ENCODE peak calls at places on chromosomes 16 and 17, in five cellular contexts. P, T, J, W and D are unnamed samples.

GRCh38 chr17:40541060-40541872 is 24.0 kb downstream of the CCR7 start:
- DNase-seq in P (no peak), T (peak), J (no peak), W (peak), D (peak)

GRCh38 chr17:48335858-48336500 is 94.0 kb downstream of the SKAP1 start:
- DNase-seq in P (no peak), T (peak), J (peak), W (no peak), D (no peak)

GRCh38 chr17:32299579-32300158 is 34.0 kb downstream of the RHBDL3 start:
- DNase-seq in P (no peak), T (no peak), J (no peak), W (no peak), D (no peak)

GRCh38 chr17:81821603-81822311 is 11.3 kb downstream of the MCRIP1 start:
- DNase-seq in P (peak), T (no peak), J (no peak), W (peak), D (no peak)

GRCh38 chr16:66881014-66881417 is 701 bp downstream of the PDP2 start:
- DNase-seq in P (no peak), T (no peak), J (no peak), W (no peak), D (no peak)

GRCh38 chr16:27639588-27640276 is 89.8 kb downstream of the KATNIP start:
- DNase-seq in P (peak), T (peak), J (peak), W (no peak), D (no peak)

GRCh38 chr17:61443475-61443882 is 8.7 kb upstream of the TBX4 start:
- DNase-seq in P (no peak), T (no peak), J (no peak), W (no peak), D (no peak)

GRCh38 chr17:78082988-78083387 is 45.6 kb downstream of the TMC6 start:
- DNase-seq in P (no peak), T (no peak), J (no peak), W (no peak), D (no peak)

GRCh38 chr17:57663326-57664070 is 81.6 kb downstream of the CCDC182 start:
- DNase-seq in P (no peak), T (no peak), J (no peak), W (peak), D (no peak)

GRCh38 chr17:19304209-19304608 is 58.3 kb downstream of the B9D1 start:
- DNase-seq in P (peak), T (no peak), J (no peak), W (peak), D (no peak)

GRCh38 chr16:14522617-14523135 is 107.4 kb downstream of the PARN start:
- DNase-seq in P (no peak), T (no peak), J (no peak), W (no peak), D (no peak)

GRCh38 chr16:6190756-6191155 is 1093.2 kb upstream of the EEF2KMT start:
- DNase-seq in P (no peak), T (no peak), J (no peak), W (no peak), D (no peak)

GRCh38 chr17:10624966-10625365 is 32.1 kb downstream of the MYH3 start:
- DNase-seq in P (no peak), T (no peak), J (no peak), W (no peak), D (no peak)

GRCh38 chr17:70295329-70295728 is 126.0 kb downstream of the KCNJ2 start:
- DNase-seq in P (no peak), T (no peak), J (no peak), W (no peak), D (no peak)